ENCODE peak calls at places on chromosomes 4 and X, in five cellular contexts. One of them, this sample, is unnamed. For H3K9me3, the result is how much of the 10 kb centered on the place peaks cover.

GRCh38 chr4:110198472-110199419 is at the start of gene ELOVL6:
- DNase-seq in tibial artery: peak
- DNase-seq in suprapubic skin: peak
- DNase-seq in heart left ventricle: peak
- DNase-seq in mucosa of descending colon: peak
- DNase-seq in this sample: peak

GRCh38 chr4:128848461-128848860 is 39.0 kb downstream of the JADE1 start:
- DNase-seq in tibial artery: no peak
- DNase-seq in suprapubic skin: no peak
- DNase-seq in heart left ventricle: no peak
- DNase-seq in mucosa of descending colon: no peak
- DNase-seq in this sample: no peak

GRCh38 chr4:170047774-170048354 is 21.7 kb upstream of the MFAP3L start:
- DNase-seq in tibial artery: no peak
- DNase-seq in suprapubic skin: peak
- DNase-seq in heart left ventricle: no peak
- DNase-seq in mucosa of descending colon: no peak
- DNase-seq in this sample: no peak

GRCh38 chrX:35115205-35115604 is 172.6 kb downstream of the FAM47B start:
- DNase-seq in tibial artery: no peak
- DNase-seq in suprapubic skin: no peak
- DNase-seq in heart left ventricle: no peak
- DNase-seq in mucosa of descending colon: no peak
- DNase-seq in this sample: no peak

GRCh38 chr4:26736621-26737020 is 124.0 kb upstream of the STIM2 start:
- DNase-seq in tibial artery: no peak
- DNase-seq in suprapubic skin: no peak
- DNase-seq in heart left ventricle: no peak
- DNase-seq in mucosa of descending colon: no peak
- DNase-seq in this sample: no peak

GRCh38 chrX:46837543-46838481 is 969 bp downstream of the RP2 start:
- DNase-seq in tibial artery: no peak
- DNase-seq in suprapubic skin: no peak
- DNase-seq in heart left ventricle: no peak
- DNase-seq in mucosa of descending colon: no peak
- DNase-seq in this sample: no peak

GRCh38 chrX:129842510-129843208 is 1.0 kb downstream of the ZDHHC9 start:
- DNase-seq in tibial artery: peak
- DNase-seq in suprapubic skin: no peak
- DNase-seq in heart left ventricle: no peak
- DNase-seq in mucosa of descending colon: peak
- DNase-seq in this sample: no peak

GRCh38 chr4:15961778-15962510 is 1.0 kb downstream of the FGFBP2 start:
- DNase-seq in tibial artery: no peak
- DNase-seq in suprapubic skin: no peak
- DNase-seq in heart left ventricle: peak
- DNase-seq in mucosa of descending colon: no peak
- DNase-seq in this sample: no peak

GRCh38 chr4:184349283-184350039 is 124.9 kb downstream of the IRF2 start:
- DNase-seq in tibial artery: no peak
- DNase-seq in suprapubic skin: no peak
- DNase-seq in heart left ventricle: peak
- DNase-seq in mucosa of descending colon: peak
- DNase-seq in this sample: no peak

GRCh38 chr4:112053825-112054224 is 91.4 kb upstream of the FAM241A start:
- DNase-seq in tibial artery: no peak
- DNase-seq in suprapubic skin: no peak
- DNase-seq in heart left ventricle: no peak
- DNase-seq in mucosa of descending colon: no peak
- DNase-seq in this sample: no peak

GRCh38 chr4:190014771-190015537 is 12.1 kb downstream of the FRG2 start:
- DNase-seq in tibial artery: no peak
- DNase-seq in suprapubic skin: no peak
- DNase-seq in heart left ventricle: no peak
- DNase-seq in mucosa of descending colon: no peak
- DNase-seq in this sample: no peak

GRCh38 chr4:76209876-76210275 is 3.7 kb downstream of the SCARB2 start:
- DNase-seq in tibial artery: no peak
- DNase-seq in suprapubic skin: no peak
- DNase-seq in heart left ventricle: no peak
- DNase-seq in mucosa of descending colon: no peak
- DNase-seq in this sample: no peak

GRCh38 chrX:134891652-134892051 is 99.1 kb upstream of the SMIM10 start:
- DNase-seq in tibial artery: no peak
- DNase-seq in suprapubic skin: no peak
- DNase-seq in heart left ventricle: no peak
- DNase-seq in mucosa of descending colon: no peak
- DNase-seq in this sample: no peak

GRCh38 chrX:29662759-29663503 is 552.4 kb upstream of the MAGEB2 start:
- DNase-seq in tibial artery: no peak
- DNase-seq in suprapubic skin: no peak
- DNase-seq in heart left ventricle: no peak
- DNase-seq in mucosa of descending colon: no peak
- DNase-seq in this sample: no peak

GRCh38 chr4:76811604-76812412 is 86.1 kb downstream of the SOWAHB start:
- DNase-seq in tibial artery: no peak
- DNase-seq in suprapubic skin: no peak
- DNase-seq in heart left ventricle: peak
- DNase-seq in mucosa of descending colon: no peak
- DNase-seq in this sample: no peak

GRCh38 chr4:152106113-152106763 is 345.4 kb upstream of the GATB start:
- DNase-seq in tibial artery: peak
- DNase-seq in suprapubic skin: no peak
- DNase-seq in heart left ventricle: peak
- DNase-seq in mucosa of descending colon: peak
- DNase-seq in this sample: peak

GRCh38 chr4:128591482-128591881 is 218.0 kb upstream of the JADE1 start:
- DNase-seq in tibial artery: no peak
- DNase-seq in suprapubic skin: no peak
- DNase-seq in heart left ventricle: no peak
- DNase-seq in mucosa of descending colon: no peak
- DNase-seq in this sample: no peak

GRCh38 chr4:92381640-92382039 is 77.9 kb downstream of the GRID2 start:
- DNase-seq in tibial artery: no peak
- DNase-seq in suprapubic skin: no peak
- DNase-seq in heart left ventricle: no peak
- DNase-seq in mucosa of descending colon: no peak
- DNase-seq in this sample: no peak

GRCh38 chr4:8837181-8837811 is 34.3 kb downstream of the HMX1 start:
- DNase-seq in tibial artery: peak
- DNase-seq in suprapubic skin: peak
- DNase-seq in heart left ventricle: no peak
- DNase-seq in mucosa of descending colon: no peak
- DNase-seq in this sample: peak

GRCh38 chr4:185585211-185585610 is 49.9 kb upstream of the PDLIM3 start:
- DNase-seq in tibial artery: no peak
- DNase-seq in suprapubic skin: no peak
- DNase-seq in heart left ventricle: no peak
- DNase-seq in mucosa of descending colon: no peak
- DNase-seq in this sample: no peak

GRCh38 chr4:153788419-153789276 is at the start of gene SFRP2:
- DNase-seq in tibial artery: no peak
- DNase-seq in suprapubic skin: peak
- DNase-seq in heart left ventricle: no peak
- DNase-seq in mucosa of descending colon: peak
- DNase-seq in this sample: peak

GRCh38 chr4:36280555-36280954 is 861 bp upstream of the DTHD1 start:
- DNase-seq in tibial artery: no peak
- DNase-seq in suprapubic skin: no peak
- DNase-seq in heart left ventricle: no peak
- DNase-seq in mucosa of descending colon: no peak
- DNase-seq in this sample: no peak

GRCh38 chr4:54714631-54715030 is 56.9 kb downstream of the KIT start:
- DNase-seq in tibial artery: no peak
- DNase-seq in suprapubic skin: no peak
- DNase-seq in heart left ventricle: no peak
- DNase-seq in mucosa of descending colon: no peak
- DNase-seq in this sample: no peak

GRCh38 chr4:173537628-173538147 is 7.7 kb upstream of the HAND2 start:
- DNase-seq in tibial artery: no peak
- DNase-seq in suprapubic skin: no peak
- DNase-seq in heart left ventricle: peak
- DNase-seq in mucosa of descending colon: no peak
- DNase-seq in this sample: no peak

GRCh38 chr4:127352220-127352619 is 280.5 kb upstream of the INTU start:
- DNase-seq in tibial artery: no peak
- DNase-seq in suprapubic skin: no peak
- DNase-seq in heart left ventricle: no peak
- DNase-seq in mucosa of descending colon: no peak
- DNase-seq in this sample: no peak

GRCh38 chrX:137988470-137988869 is 422.5 kb downstream of the ZIC3 start:
- DNase-seq in tibial artery: no peak
- DNase-seq in suprapubic skin: no peak
- DNase-seq in heart left ventricle: no peak
- DNase-seq in mucosa of descending colon: no peak
- DNase-seq in this sample: no peak

GRCh38 chr4:156941940-156942548 is 29.6 kb downstream of the PDGFC start:
- DNase-seq in tibial artery: no peak
- DNase-seq in suprapubic skin: no peak
- DNase-seq in heart left ventricle: peak
- DNase-seq in mucosa of descending colon: peak
- DNase-seq in this sample: peak

GRCh38 chr4:27013012-27013411 is 152.4 kb downstream of the STIM2 start:
- DNase-seq in tibial artery: no peak
- DNase-seq in suprapubic skin: no peak
- DNase-seq in heart left ventricle: no peak
- DNase-seq in mucosa of descending colon: no peak
- DNase-seq in this sample: no peak

GRCh38 chr4:113502883-113503282 is 258.7 kb downstream of the CAMK2D start:
- DNase-seq in tibial artery: no peak
- DNase-seq in suprapubic skin: no peak
- DNase-seq in heart left ventricle: no peak
- DNase-seq in mucosa of descending colon: no peak
- DNase-seq in this sample: no peak

GRCh38 chr4:108047199-108047598 is 57.5 kb downstream of the HADH start:
- DNase-seq in tibial artery: no peak
- DNase-seq in suprapubic skin: no peak
- DNase-seq in heart left ventricle: no peak
- DNase-seq in mucosa of descending colon: no peak
- DNase-seq in this sample: no peak

DNA sequence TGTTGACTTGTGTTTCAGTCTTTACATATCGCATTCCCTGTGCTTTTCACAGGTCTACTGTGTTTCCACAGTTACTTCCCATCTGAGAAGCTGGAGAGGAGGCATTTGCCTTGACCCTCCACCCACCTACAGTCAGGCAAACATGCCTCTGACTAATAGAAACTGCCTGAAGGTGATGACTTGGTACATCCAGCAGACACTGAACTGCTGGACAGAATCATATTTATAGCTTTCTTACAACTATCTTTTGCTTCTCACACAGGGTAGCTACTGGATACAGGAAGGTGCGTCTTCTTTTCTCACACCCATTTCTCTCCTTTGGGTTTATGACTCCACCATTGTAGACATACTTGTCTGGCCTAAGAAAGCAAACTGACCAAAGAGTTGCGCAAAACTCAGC is 58.0 kb downstream of the VGLL1 start:
- DNase-seq in tibial artery: no peak
- DNase-seq in suprapubic skin: no peak
- DNase-seq in heart left ventricle: no peak
- DNase-seq in mucosa of descending colon: no peak
- DNase-seq in this sample: no peak
- H3K4me3 ChIP-seq in tibial artery: no peak
- H3K4me3 ChIP-seq in suprapubic skin: no peak
- H3K4me3 ChIP-seq in heart left ventricle: no peak
- H3K4me3 ChIP-seq in mucosa of descending colon: no peak
- H3K4me3 ChIP-seq in this sample: no peak

DNA sequence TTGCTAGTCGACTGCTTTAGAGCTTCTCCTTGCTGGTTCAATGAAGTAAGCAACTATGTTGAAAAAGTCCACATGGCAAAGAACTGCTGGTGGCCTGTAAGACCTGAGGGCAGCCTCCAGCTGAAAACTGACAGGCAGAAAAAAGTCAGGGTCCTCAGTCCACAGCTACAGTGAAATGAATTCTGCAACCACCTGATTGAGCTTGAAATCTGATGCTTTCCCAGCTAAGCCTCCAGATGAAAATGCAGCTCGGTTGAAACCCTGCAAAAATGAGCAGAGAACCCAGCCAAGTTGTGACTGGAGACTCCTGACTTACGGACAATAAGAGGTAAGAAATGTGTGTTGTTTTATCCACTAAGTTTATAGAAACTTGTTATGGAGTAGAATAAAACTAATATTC is 776.6 kb downstream of the STPG2 start:
- DNase-seq in tibial artery: no peak
- DNase-seq in suprapubic skin: no peak
- DNase-seq in heart left ventricle: no peak
- DNase-seq in mucosa of descending colon: no peak
- DNase-seq in this sample: no peak
- H3K9me3 ChIP-seq in tibial artery: under half
- H3K9me3 ChIP-seq in suprapubic skin: under half
- H3K9me3 ChIP-seq in heart left ventricle: under half
- H3K9me3 ChIP-seq in mucosa of descending colon: under half
- H3K9me3 ChIP-seq in this sample: under half

GRCh38 chrX:2614911-2615310 is 76.2 kb upstream of the CD99 start:
- DNase-seq in tibial artery: no peak
- DNase-seq in suprapubic skin: no peak
- DNase-seq in heart left ventricle: no peak
- DNase-seq in mucosa of descending colon: no peak
- DNase-seq in this sample: no peak
- TF ChIP-seq CTCF in tibial artery: peak
- TF ChIP-seq CTCF in suprapubic skin: no peak
- TF ChIP-seq CTCF in heart left ventricle: no peak
- TF ChIP-seq CTCF in mucosa of descending colon: no peak
- TF ChIP-seq CTCF in this sample: peak

DNA sequence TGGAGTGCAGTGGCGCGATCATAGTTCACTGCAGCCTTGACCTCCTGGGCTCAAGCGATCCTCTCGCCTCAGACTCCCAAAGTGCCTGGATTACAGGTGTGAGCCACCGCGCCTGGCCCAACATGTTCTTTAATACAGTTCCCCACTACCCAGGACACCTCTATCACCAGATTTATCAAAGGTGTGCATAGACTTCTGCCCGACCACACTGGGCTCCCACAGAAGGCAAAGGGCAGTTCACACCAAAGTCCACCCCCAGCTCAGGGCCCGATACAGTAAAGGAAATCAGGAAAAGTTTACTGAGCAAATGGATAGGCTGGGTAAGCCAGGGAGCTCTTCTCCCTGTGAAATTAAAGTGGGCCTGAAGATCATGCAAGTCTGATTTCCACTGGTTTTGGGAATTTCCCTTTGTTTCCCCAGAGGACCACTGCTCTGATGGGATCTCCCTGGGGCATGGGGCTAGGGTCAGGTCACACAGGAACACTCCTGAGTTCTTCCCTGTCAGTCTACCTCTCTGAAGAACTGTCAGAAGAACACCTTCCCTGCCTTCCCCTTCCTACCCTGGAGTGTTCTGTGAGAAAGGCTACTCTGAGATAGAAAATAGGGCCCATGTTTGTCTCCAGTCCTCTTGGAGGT is 17.7 kb upstream of the PIM2 start:
- DNase-seq in tibial artery: no peak
- DNase-seq in suprapubic skin: no peak
- DNase-seq in heart left ventricle: no peak
- DNase-seq in mucosa of descending colon: no peak
- DNase-seq in this sample: no peak
- H3K4me3 ChIP-seq in tibial artery: no peak
- H3K4me3 ChIP-seq in suprapubic skin: no peak
- H3K4me3 ChIP-seq in heart left ventricle: no peak
- H3K4me3 ChIP-seq in mucosa of descending colon: no peak
- H3K4me3 ChIP-seq in this sample: no peak

This sample was measured in left lung.